ENCODE peak calls at places on chromosomes 7 and 10, in ten cellular contexts. F is PC-9; A is IMR-90; X is heart left ventricle; N is tibial artery; R is thoracic aorta; M is gastrocnemius medialis; E is psoas muscle; B is heart right ventricle; O is CD8-positive, alpha-beta memory T cell. I is an unnamed sample. For H3K27me3 and H3K4me1, the result is how much of the 10 kb centered on the place peaks cover.

GRCh38 chr7:1156782-1157535 is 3.0 kb downstream of the ZFAND2A start:
- DNase-seq in E (no peak), M (no peak), N (no peak), O (no peak), X (no peak), F (peak), B (no peak), A (peak), R (no peak), I (no peak)

GRCh38 chr10:3096149-3096548 is 28.8 kb downstream of the PFKP start:
- DNase-seq in X (no peak), B (no peak), R (no peak), N (no peak), F (no peak), A (no peak), O (no peak), E (no peak), M (no peak), I (no peak)

GRCh38 chr10:115092555-115093285 is 445 bp upstream of the ATRNL1 start:
- DNase-seq in N (no peak), O (peak), B (peak), E (peak), R (no peak), F (no peak), X (peak), A (peak), M (no peak), I (peak)

GRCh38 chr10:104329754-104330153 is 8.5 kb downstream of the ITPRIP start:
- DNase-seq in M (no peak), X (no peak), F (peak), A (peak), B (no peak), E (peak), R (no peak), O (no peak), N (no peak), I (no peak)

GRCh38 chr7:14821757-14822480 is 80.6 kb downstream of the DGKB start:
- DNase-seq in B (no peak), E (no peak), A (peak), M (no peak), F (peak), O (no peak), R (no peak), N (no peak), X (no peak), I (no peak)

GRCh38 chr10:125084191-125085186 is 75.9 kb downstream of the CTBP2 start:
- DNase-seq in R (peak), M (peak), A (peak), N (peak), B (peak), F (peak), X (peak), E (peak), O (no peak), I (peak)

GRCh38 chr7:156074084-156074483 is 261.8 kb upstream of the SHH start:
- DNase-seq in B (no peak), R (no peak), X (no peak), F (no peak), M (no peak), E (no peak), A (no peak), O (no peak), N (no peak), I (no peak)

GRCh38 chr7:42338231-42339222 is 101.5 kb upstream of the GLI3 start:
- DNase-seq in B (no peak), R (no peak), A (peak), X (no peak), N (no peak), M (no peak), O (no peak), E (no peak), F (no peak), I (no peak)

GRCh38 chr10:133335238-133336122 is 1.2 kb downstream of the CALY start:
- DNase-seq in E (peak), R (no peak), X (no peak), N (no peak), M (no peak), F (no peak), A (peak), B (no peak), O (peak), I (peak)

GRCh38 chr10:126906704-126907422 is 1.6 kb downstream of the DOCK1 start:
- DNase-seq in F (no peak), A (no peak), B (no peak), N (no peak), O (no peak), M (no peak), R (no peak), E (no peak), X (no peak), I (no peak)

GRCh38 chr10:128060341-128060851 is 65.8 kb downstream of the MKI67 start:
- DNase-seq in F (no peak), E (no peak), A (no peak), X (no peak), N (no peak), B (no peak), R (no peak), M (no peak), O (no peak), I (no peak)

GRCh38 chr10:43402176-43402575 is 6.8 kb downstream of the HNRNPF start:
- DNase-seq in O (no peak), A (no peak), B (no peak), F (no peak), X (no peak), N (no peak), E (no peak), M (no peak), R (no peak), I (no peak)

GRCh38 chr10:71957546-71958275 is 6.5 kb upstream of the CHST3 start:
- DNase-seq in N (no peak), E (no peak), B (no peak), M (no peak), A (no peak), F (no peak), R (no peak), X (no peak), O (no peak), I (no peak)

GRCh38 chr7:14850039-14850438 is 52.5 kb downstream of the DGKB start:
- DNase-seq in E (no peak), M (no peak), F (no peak), B (no peak), X (no peak), N (no peak), O (no peak), A (peak), R (no peak), I (no peak)

GRCh38 chr7:20744913-20745587 is 41.6 kb downstream of the SP8 start:
- DNase-seq in A (no peak), M (no peak), R (no peak), B (no peak), N (no peak), O (no peak), F (peak), E (no peak), X (no peak), I (no peak)

GRCh38 chr7:132709971-132710567 is 133.8 kb upstream of the PLXNA4 start:
- DNase-seq in N (peak), F (peak), A (peak), E (no peak), M (no peak), X (no peak), R (no peak), O (no peak), B (no peak), I (no peak)

GRCh38 chr10:130045091-130045652 is 65.5 kb downstream of the C10orf143 start:
- DNase-seq in X (no peak), E (no peak), N (no peak), B (no peak), M (no peak), A (no peak), F (no peak), O (no peak), R (no peak), I (no peak)

GRCh38 chr7:83109352-83109751 is 53.3 kb downstream of the PCLO start:
- DNase-seq in N (no peak), E (no peak), A (no peak), R (no peak), M (no peak), O (no peak), B (no peak), X (no peak), F (no peak), I (no peak)

GRCh38 chr7:66415659-66416265 is 210.6 kb downstream of the TPST1 start:
- DNase-seq in M (no peak), O (no peak), R (no peak), A (peak), X (no peak), B (no peak), F (no peak), N (no peak), E (no peak), I (no peak)

GRCh38 chr7:22696672-22697071 is 30.3 kb upstream of the IL6 start:
- DNase-seq in E (no peak), R (no peak), B (no peak), A (peak), X (no peak), F (peak), N (no peak), M (no peak), O (no peak), I (no peak)

GRCh38 chr7:73978681-73979563 is 49.1 kb upstream of the ELN start:
- DNase-seq in M (peak), B (peak), R (no peak), A (no peak), X (no peak), N (peak), F (peak), O (no peak), E (peak), I (peak)

GRCh38 chr7:129375221-129375938 is 58.9 kb upstream of the STRIP2 start:
- DNase-seq in B (no peak), E (no peak), A (no peak), R (no peak), O (no peak), F (no peak), M (no peak), X (no peak), N (no peak), I (no peak)

GRCh38 chr7:66460921-66461361 is 167.7 kb upstream of the KCTD7 start:
- DNase-seq in B (no peak), O (no peak), R (no peak), X (no peak), E (no peak), F (no peak), A (no peak), M (no peak), N (no peak), I (no peak)

GRCh38 chr10:14712991-14713422 is 61.7 kb downstream of the FAM107B start:
- DNase-seq in X (no peak), E (no peak), B (no peak), A (peak), M (no peak), O (no peak), F (peak), N (no peak), R (no peak), I (no peak)

GRCh38 chr10:92103376-92104084 is 180.0 kb downstream of the BTAF1 start:
- DNase-seq in N (no peak), E (no peak), B (no peak), M (no peak), A (peak), R (no peak), X (no peak), F (no peak), O (no peak), I (no peak)

GRCh38 chr7:84251183-84251845 is 56.7 kb upstream of the SEMA3A start:
- DNase-seq in X (no peak), O (no peak), A (peak), B (no peak), F (peak), R (no peak), M (no peak), N (no peak), E (no peak), I (no peak)

GRCh38 chr7:123440202-123440601 is 94.2 kb downstream of the IQUB start:
- DNase-seq in A (no peak), M (no peak), N (no peak), O (no peak), R (no peak), B (no peak), X (no peak), F (no peak), E (no peak), I (no peak)

GRCh38 chr7:90597879-90598278 is 1.8 kb downstream of the CDK14 start:
- DNase-seq in A (no peak), R (no peak), E (no peak), F (no peak), N (no peak), B (no peak), X (no peak), M (no peak), O (no peak), I (no peak)

GRCh38 chr10:71085689-71086438 is 126.5 kb upstream of the UNC5B start:
- DNase-seq in B (no peak), F (no peak), E (no peak), A (no peak), O (no peak), R (no peak), X (no peak), N (no peak), M (no peak), I (peak)

GRCh38 chr7:84187087-84187805 is 7.3 kb downstream of the SEMA3A start:
- DNase-seq in F (no peak), B (no peak), X (no peak), E (no peak), R (no peak), N (no peak), A (no peak), O (no peak), M (no peak), I (no peak)

GRCh38 chr7:151785681-151785965 is 91.3 kb downstream of the PRKAG2 start:
- DNase-seq in E (no peak), F (no peak), X (no peak), R (no peak), M (no peak), B (no peak), O (no peak), N (no peak), A (no peak), I (no peak)

GRCh38 chr10:120643373-120643772 is 186.3 kb downstream of the PLPP4 start:
- DNase-seq in A (no peak), E (no peak), M (no peak), B (no peak), F (no peak), X (no peak), O (no peak), R (no peak), N (no peak), I (no peak)

GRCh38 chr7:149196705-149197171 is 1.4 kb downstream of the ZNF282 start:
- DNase-seq in R (no peak), B (no peak), A (no peak), M (no peak), N (no peak), E (no peak), X (no peak), F (peak), O (no peak), I (no peak)

GRCh38 chr7:2512179-2512644 is 7.4 kb upstream of the LFNG start:
- DNase-seq in M (no peak), B (no peak), O (no peak), F (no peak), X (no peak), A (no peak), N (no peak), E (no peak), R (no peak), I (no peak)

GRCh38 chr10:103276941-103277712 is at the start of gene INA:
- DNase-seq in E (no peak), F (peak), B (no peak), A (peak), R (no peak), M (no peak), O (no peak), N (no peak), X (no peak), I (no peak)

GRCh38 chr7:157097569-157097968 is 41.2 kb upstream of the UBE3C start:
- DNase-seq in B (no peak), R (no peak), E (no peak), X (no peak), O (no peak), M (no peak), A (no peak), F (no peak), N (no peak), I (no peak)

GRCh38 chr10:13003004-13003403 is 1.5 kb upstream of the CCDC3 start:
- DNase-seq in B (no peak), R (no peak), A (peak), E (no peak), O (no peak), N (no peak), M (no peak), F (no peak), X (no peak), I (no peak)

GRCh38 chr10:13001887-13002212 is 337 bp upstream of the CCDC3 start:
- DNase-seq in B (no peak), A (no peak), O (no peak), M (no peak), R (no peak), F (no peak), N (no peak), E (no peak), X (no peak), I (no peak)

GRCh38 chr10:13001041-13001886 is at the start of gene CCDC3:
- DNase-seq in R (no peak), M (no peak), F (no peak), B (peak), E (peak), X (peak), A (no peak), O (no peak), N (peak), I (peak)

GRCh38 chr10:13006037-13006436 is 4.5 kb upstream of the CCDC3 start:
- DNase-seq in O (no peak), N (no peak), A (no peak), B (no peak), M (no peak), X (no peak), F (no peak), R (no peak), E (no peak), I (no peak)

GRCh38 chr10:13003781-13004180 is 2.3 kb upstream of the CCDC3 start:
- DNase-seq in B (no peak), E (no peak), O (no peak), M (no peak), A (no peak), X (no peak), F (no peak), R (no peak), N (no peak), I (no peak)
- H3K27me3 ChIP-seq in B (under half), E (under half), O (under half), M (under half), A (under half), X (under half), F (under half), R (under half), N (under half), I (under half)

GRCh38 chr7:106464169-106464568 is 179.4 kb upstream of the NAMPT start:
- DNase-seq in N (no peak), R (no peak), F (no peak), X (no peak), E (no peak), B (no peak), A (no peak), M (no peak), O (no peak), I (no peak)
- H3K4me1 ChIP-seq in N (under half), R (half or more), F (under half), X (under half), E (under half), B (under half), A (under half), M (under half), O (under half), I (under half)

DNA sequence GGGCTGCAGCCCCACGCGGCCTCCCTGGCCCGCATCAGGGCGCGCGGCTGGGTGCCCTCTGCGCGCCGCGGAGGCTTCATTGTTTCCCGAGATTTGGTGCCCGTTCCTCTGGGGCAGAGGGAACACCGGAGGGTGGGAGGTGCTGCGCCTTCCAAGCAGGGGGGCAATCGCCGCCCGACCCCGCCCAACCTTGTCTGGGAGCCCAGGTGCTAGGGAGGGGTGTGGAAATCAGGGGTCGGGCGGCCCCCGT is 1.0 kb upstream of the NRP1 start:
- DNase-seq in A (no peak), E (no peak), O (no peak), R (no peak), M (no peak), X (no peak), F (no peak), N (no peak), B (no peak), I (peak)
- H3K27me3 ChIP-seq in A (under half), E (under half), O (under half), R (under half), M (under half), X (under half), F (under half), N (under half), B (under half), I (under half)

GRCh38 chr10:926075-926698 is 5.3 kb downstream of the LARP4B start:
- DNase-seq in E (no peak), R (no peak), O (no peak), N (no peak), M (no peak), X (no peak), F (no peak), A (no peak), B (no peak), I (no peak)
- H3K4me1 ChIP-seq in E (half or more), R (under half), O (half or more), N (under half), M (half or more), X (half or more), F (under half), A (under half), B (half or more), I (under half)

GRCh38 chr7:136869006-136869961 is 832 bp downstream of the CHRM2 start:
- DNase-seq in R (no peak), M (no peak), X (peak), F (no peak), N (no peak), A (peak), O (no peak), E (peak), B (peak), I (peak)

GRCh38 chr7:136874393-136875032 is 6.1 kb downstream of the CHRM2 start:
- DNase-seq in N (no peak), O (no peak), R (no peak), X (no peak), A (peak), B (no peak), M (no peak), F (no peak), E (no peak), I (no peak)

GRCh38 chr7:136869991-136870798 is 1.7 kb downstream of the CHRM2 start:
- DNase-seq in E (no peak), A (peak), M (no peak), N (no peak), O (no peak), F (no peak), B (peak), X (peak), R (no peak), I (no peak)

GRCh38 chr7:136868496-136869005 is at the start of gene CHRM2:
- DNase-seq in E (no peak), R (no peak), N (no peak), M (no peak), A (peak), X (peak), O (no peak), F (no peak), B (peak), I (no peak)

GRCh38 chr7:136870799-136871487 is 2.5 kb downstream of the CHRM2 start:
- DNase-seq in R (no peak), X (peak), F (no peak), A (no peak), B (peak), N (no peak), M (no peak), E (peak), O (no peak), I (peak)
- H3K27me3 ChIP-seq in R (under half), X (under half), F (under half), A (under half), B (under half), N (under half), M (under half), E (under half), O (under half), I (under half)